ENCODE peak calls at places on chromosomes 5 and 9, in five cellular contexts. L, R, C, A and G are unnamed samples.

GRCh38 chr5:1510631-1511030 is 13.1 kb downstream of the LPCAT1 start:
- DNase-seq in C (no peak), R (no peak), L (peak; percentile 1), A (no peak), G (peak; percentile 26)

GRCh38 chr5:163773181-163773580 is 267.8 kb downstream of the MAT2B start:
- DNase-seq in C (no peak), A (no peak), R (no peak), L (no peak), G (no peak)

GRCh38 chr5:151164687-151165392 is 7.3 kb upstream of the ANXA6 start:
- DNase-seq in R (peak; percentile 84), C (peak; percentile 63), L (peak; percentile 83), A (peak; percentile 77), G (peak; percentile 84)

GRCh38 chr5:113663879-113664278 is 150.4 kb downstream of the YTHDC2 start:
- DNase-seq in A (peak; percentile 51), C (peak; percentile 50), L (peak; percentile 48), R (peak; percentile 57), G (no peak)

GRCh38 chr9:128271112-128271511 is 4.7 kb downstream of the GOLGA2 start:
- DNase-seq in R (no peak), L (no peak), C (no peak), A (peak; percentile 77), G (no peak)

GRCh38 chr5:136731241-136731885 is 366.0 kb upstream of the TRPC7 start:
- DNase-seq in R (peak; percentile 10), L (no peak), C (no peak), A (no peak), G (no peak)

GRCh38 chr9:3912260-3912659 is 386.5 kb upstream of the RFX3 start:
- DNase-seq in C (no peak), R (no peak), L (no peak), A (no peak), G (no peak)

GRCh38 chr5:140802781-140803271 is 2.0 kb downstream of the PCDHA3 start:
- DNase-seq in A (no peak), C (no peak), L (no peak), R (no peak), G (no peak)

GRCh38 chr5:61659221-61659696 is 327.2 kb downstream of the ZSWIM6 start:
- DNase-seq in L (peak; percentile 84), R (peak; percentile 65), A (no peak), C (peak; percentile 60), G (peak; percentile 33)

GRCh38 chr5:134005415-134006118 is 792 bp upstream of the VDAC1 start:
- DNase-seq in C (no peak), A (no peak), L (peak; percentile 38), R (peak; percentile 37), G (no peak)

GRCh38 chr9:77516781-77517180 is 131.3 kb downstream of the GNA14 start:
- DNase-seq in A (no peak), R (no peak), C (no peak), L (no peak), G (no peak)

GRCh38 chr9:131585375-131585774 is 40.1 kb downstream of the PRRT1B start:
- DNase-seq in L (peak; percentile 50), A (no peak), C (no peak), R (no peak), G (no peak)

GRCh38 chr9:86865957-86866356 is 81.3 kb downstream of the GAS1 start:
- DNase-seq in R (no peak), A (no peak), C (no peak), L (no peak), G (no peak)

GRCh38 chr5:172897691-172898512 is 61.3 kb upstream of the RPL26L1 start:
- DNase-seq in A (no peak), C (no peak), R (peak; percentile 64), L (no peak), G (no peak)

GRCh38 chr5:131264453-131265200 is 774 bp downstream of the CDC42SE2 start:
- DNase-seq in R (peak; percentile 46), A (no peak), C (no peak), L (peak; percentile 22), G (peak; percentile 36)

GRCh38 chr5:78899922-78900362 is 85.2 kb downstream of the ARSB start:
- DNase-seq in R (peak; percentile 28), A (peak; percentile 44), C (peak; percentile 41), L (peak; percentile 70), G (peak; percentile 36)

GRCh38 chr9:14203366-14204056 is 110.4 kb downstream of the NFIB start:
- DNase-seq in R (peak; percentile 19), A (no peak), C (no peak), L (peak; percentile 85), G (peak; percentile 46)

GRCh38 chr5:139481122-139481533 is 1.4 kb downstream of the STING1 start:
- DNase-seq in C (no peak), R (no peak), A (no peak), L (no peak), G (peak; percentile 69)

GRCh38 chr5:171355302-171355724 is 32.3 kb upstream of the NPM1 start:
- DNase-seq in R (no peak), L (no peak), C (no peak), A (no peak), G (no peak)

GRCh38 chr9:1303911-1304310 is 253.8 kb downstream of the DMRT2 start:
- DNase-seq in L (no peak), C (no peak), R (no peak), A (no peak), G (no peak)

GRCh38 chr9:20815923-20816703 is 132.1 kb downstream of the FOCAD start:
- DNase-seq in R (no peak), A (no peak), L (no peak), C (no peak), G (no peak)

DNA sequence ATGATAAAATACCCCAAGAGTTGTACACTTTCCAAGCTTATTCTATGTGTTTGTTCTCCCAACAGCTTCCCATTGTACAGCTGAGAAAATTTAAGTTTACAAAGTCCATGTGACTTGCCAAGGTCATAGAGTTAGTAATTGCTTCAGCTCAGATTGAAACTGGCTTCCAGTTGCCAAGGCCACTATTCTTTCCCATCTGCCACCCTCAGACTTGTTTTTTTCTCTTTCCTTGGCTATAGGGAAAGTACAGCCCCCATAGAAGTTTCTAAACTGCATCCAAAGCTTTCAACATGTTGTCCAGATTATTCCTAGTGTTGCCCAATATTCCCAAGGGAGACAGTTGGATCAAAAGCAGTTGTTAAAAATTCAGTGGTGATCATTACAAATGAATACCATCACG is 34.8 kb downstream of the TNFSF8 start:
- DNase-seq in C (no peak), A (no peak), L (no peak), R (no peak), G (no peak)
- H3K4me1 ChIP-seq in C (no peaks in the 10 kb centered on the region), A (no peaks in the 10 kb centered on the region), L (peaks cover 15% of the 10 kb centered on the region), R (peaks cover 11% of the 10 kb centered on the region), G (peaks cover 4% of the 10 kb centered on the region)

DNA sequence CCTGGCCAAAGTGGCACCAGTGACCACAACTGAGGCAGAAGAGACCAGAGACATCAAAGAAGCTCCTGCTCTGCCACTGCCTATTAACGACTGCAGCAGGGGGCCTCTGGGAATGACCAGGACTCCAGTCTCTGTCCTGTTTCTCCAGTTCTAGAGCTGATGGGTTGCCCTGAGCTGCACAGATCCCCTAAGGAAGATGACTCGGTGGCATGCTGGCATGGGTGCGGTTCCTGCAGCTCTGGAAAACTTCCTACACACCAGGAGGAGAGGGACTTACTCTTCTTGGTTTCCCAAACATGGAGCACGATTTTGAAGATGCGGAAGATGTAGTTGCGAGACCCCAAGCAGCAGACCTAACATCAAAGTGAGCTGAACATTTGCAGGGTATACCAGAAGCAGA is 2.7 kb downstream of the SLIT3 start:
- DNase-seq in R (no peak), C (no peak), L (no peak), A (no peak), G (peak; percentile 27)
- H3K4me1 ChIP-seq in R (peaks cover 37% of the 10 kb centered on the region), C (peaks cover 5% of the 10 kb centered on the region), L (peaks cover 9% of the 10 kb centered on the region), A (no peaks in the 10 kb centered on the region), G (no peaks in the 10 kb centered on the region)

GRCh38 chr5:119367502-119368237 is 11.9 kb downstream of the TNFAIP8 start:
- DNase-seq in R (no peak), L (no peak), A (no peak), C (no peak), G (no peak)
- H3K4me1 ChIP-seq in R (peaks cover 4% of the 10 kb centered on the region), L (no peaks in the 10 kb centered on the region), A (no peaks in the 10 kb centered on the region), C (peaks cover 2% of the 10 kb centered on the region), G (peaks cover 6% of the 10 kb centered on the region)

GRCh38 chr9:28720746-28721145 is 1147.5 kb upstream of the C9orf72 start:
- DNase-seq in C (no peak), L (no peak), A (no peak), R (no peak), G (no peak)
- H3K4me1 ChIP-seq in C (no peaks in the 10 kb centered on the region), L (no peaks in the 10 kb centered on the region), A (no peaks in the 10 kb centered on the region), R (no peaks in the 10 kb centered on the region), G (no peaks in the 10 kb centered on the region)

GRCh38 chr5:14351086-14351661 is 208.0 kb downstream of the TRIO start:
- DNase-seq in A (no peak), C (no peak), R (no peak), L (no peak), G (no peak)
- H3K4me1 ChIP-seq in A (no peaks in the 10 kb centered on the region), C (no peaks in the 10 kb centered on the region), R (no peaks in the 10 kb centered on the region), L (no peaks in the 10 kb centered on the region), G (no peaks in the 10 kb centered on the region)

DNA sequence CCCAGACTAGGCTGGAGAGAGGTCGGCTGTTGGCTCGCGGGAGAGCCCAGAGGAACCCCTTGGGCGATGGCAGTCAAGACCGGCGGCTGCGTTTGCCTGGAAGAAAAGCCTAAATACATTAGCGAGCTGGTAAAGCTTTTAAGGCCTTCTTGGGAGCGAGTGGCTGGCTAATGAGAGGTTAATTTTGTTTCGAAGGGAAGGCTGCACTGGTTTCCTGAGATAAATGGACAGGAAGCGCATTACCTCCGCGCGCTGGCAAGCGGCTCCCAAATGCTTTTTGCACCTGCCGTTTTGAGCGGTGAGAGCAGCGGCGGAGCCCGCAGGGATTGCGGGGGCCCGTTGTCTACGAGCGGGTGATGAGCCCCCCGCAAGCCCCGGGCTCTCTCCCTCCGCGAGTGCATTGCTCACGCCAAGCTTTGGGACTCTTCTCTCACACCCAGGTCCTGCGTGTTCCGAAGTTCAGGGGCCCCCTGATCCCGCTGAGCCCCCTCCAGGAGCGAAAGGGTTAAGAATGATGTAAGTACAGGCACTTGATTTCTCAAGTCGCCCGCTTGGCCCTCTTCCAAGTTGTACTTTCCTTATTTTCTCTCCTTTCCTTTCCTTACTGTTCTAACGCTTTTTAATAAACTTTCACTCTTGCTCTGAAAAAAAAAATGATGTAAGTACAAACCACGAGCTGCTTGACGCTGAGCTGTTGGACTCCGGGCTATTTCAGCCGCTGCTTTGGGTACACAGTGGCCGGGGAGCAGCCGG is 3.1 kb upstream of the RGMB start:
- DNase-seq in L (peak; percentile 54), R (peak; percentile 65), A (no peak), C (no peak), G (peak; percentile 55)
- H3K4me1 ChIP-seq in L (peaks cover 15% of the 10 kb centered on the region), R (peaks cover 2% of the 10 kb centered on the region), A (peaks cover 17% of the 10 kb centered on the region), C (no peaks in the 10 kb centered on the region), G (peaks cover 10% of the 10 kb centered on the region)

GRCh38 chr5:96338089-96338488 is 95.0 kb downstream of the PCSK1 start:
- DNase-seq in L (no peak), R (no peak), C (no peak), A (no peak), G (no peak)
- H3K4me1 ChIP-seq in L (peaks cover 59% of the 10 kb centered on the region), R (peaks cover 13% of the 10 kb centered on the region), C (no peaks in the 10 kb centered on the region), A (no peaks in the 10 kb centered on the region), G (peaks cover 16% of the 10 kb centered on the region)

GRCh38 chr5:143196601-143197259 is 206.8 kb downstream of the NR3C1 start:
- DNase-seq in C (no peak), A (no peak), L (no peak), R (no peak), G (no peak)

GRCh38 chr5:143199161-143199560 is 204.3 kb downstream of the NR3C1 start:
- DNase-seq in A (no peak), L (no peak), R (no peak), C (no peak), G (no peak)

GRCh38 chr5:143199843-143200242 is 203.6 kb downstream of the NR3C1 start:
- DNase-seq in L (no peak), C (no peak), R (no peak), A (no peak), G (no peak)

GRCh38 chr5:143197260-143197656 is 206.2 kb downstream of the NR3C1 start:
- DNase-seq in A (no peak), R (no peak), C (no peak), L (no peak), G (no peak)

GRCh38 chr5:143198332-143198731 is 205.2 kb downstream of the NR3C1 start:
- DNase-seq in L (no peak), C (no peak), A (no peak), R (no peak), G (no peak)
- H3K4me1 ChIP-seq in L (no peaks in the 10 kb centered on the region), C (no peaks in the 10 kb centered on the region), A (peaks cover 2% of the 10 kb centered on the region), R (no peaks in the 10 kb centered on the region), G (peaks cover 28% of the 10 kb centered on the region)